ENCODE peak calls at places on chromosome 6, in seven cellular contexts. Z is A673, Y is colonic mucosa, I is Peyer's patch, G is PC-3, X is ovary, B is uterus. H is an unnamed sample.

GRCh38 chr6:45377555-45378323 is at the start of gene SUPT3H:
- DNase-seq in Y (peak), I (peak), G (peak), B (peak), X (peak), Z (peak), H (peak)

GRCh38 chr6:11424395-11425050 is 113.0 kb upstream of the TMEM170B start:
- DNase-seq in X (no peak), Y (no peak), Z (no peak), G (peak), I (no peak), B (no peak), H (no peak)

GRCh38 chr6:135481786-135482369 is 15.7 kb downstream of the AHI1 start:
- DNase-seq in Z (peak), B (no peak), I (no peak), Y (no peak), G (no peak), X (no peak), H (no peak)

GRCh38 chr6:38554700-38555413 is 84.9 kb downstream of the BTBD9 start:
- DNase-seq in Y (no peak), X (no peak), Z (peak), B (no peak), I (no peak), G (peak), H (peak)

GRCh38 chr6:118325220-118325860 is 222.8 kb upstream of the PLN start:
- DNase-seq in Z (no peak), I (no peak), G (peak), X (no peak), B (peak), Y (no peak), H (peak)

GRCh38 chr6:132669690-132670291 is 10.8 kb upstream of the TAAR1 start:
- DNase-seq in B (no peak), X (no peak), I (no peak), G (peak), Z (peak), Y (no peak), H (peak)

GRCh38 chr6:89836637-89837222 is 7.0 kb downstream of the CASP8AP2 start:
- DNase-seq in G (no peak), Y (no peak), B (no peak), I (no peak), X (no peak), Z (no peak), H (no peak)

GRCh38 chr6:30548375-30548774 is 7.9 kb downstream of the GNL1 start:
- DNase-seq in Z (no peak), B (no peak), X (no peak), Y (no peak), I (no peak), G (peak), H (no peak)

GRCh38 chr6:38225766-38226165 is 406.2 kb downstream of the ZFAND3 start:
- DNase-seq in Y (no peak), I (no peak), X (no peak), Z (no peak), G (no peak), B (no peak), H (no peak)

GRCh38 chr6:28683945-28684538 is 158.4 kb downstream of the GPX5 start:
- DNase-seq in X (no peak), Z (peak), I (no peak), G (peak), Y (peak), B (no peak), H (peak)
- TF ChIP-seq CTCF in X (no peak), Z (peak), I (peak), G (peak), Y (peak), B (no peak), H (peak)

GRCh38 chr6:13523826-13524622 is 36.6 kb upstream of the GFOD1 start:
- DNase-seq in G (no peak), Z (no peak), I (no peak), X (no peak), Y (no peak), B (no peak), H (no peak)

GRCh38 chr6:13519839-13520238 is 32.4 kb upstream of the GFOD1 start:
- DNase-seq in Z (no peak), G (no peak), I (no peak), X (no peak), Y (peak), B (no peak), H (no peak)

GRCh38 chr6:13524801-13525508 is 37.6 kb upstream of the GFOD1 start:
- DNase-seq in X (no peak), I (no peak), G (no peak), Y (peak), B (no peak), Z (no peak), H (no peak)

GRCh38 chr6:13526339-13526717 is 38.9 kb upstream of the GFOD1 start:
- DNase-seq in G (no peak), Z (no peak), I (no peak), Y (no peak), B (no peak), X (no peak), H (no peak)

DNA sequence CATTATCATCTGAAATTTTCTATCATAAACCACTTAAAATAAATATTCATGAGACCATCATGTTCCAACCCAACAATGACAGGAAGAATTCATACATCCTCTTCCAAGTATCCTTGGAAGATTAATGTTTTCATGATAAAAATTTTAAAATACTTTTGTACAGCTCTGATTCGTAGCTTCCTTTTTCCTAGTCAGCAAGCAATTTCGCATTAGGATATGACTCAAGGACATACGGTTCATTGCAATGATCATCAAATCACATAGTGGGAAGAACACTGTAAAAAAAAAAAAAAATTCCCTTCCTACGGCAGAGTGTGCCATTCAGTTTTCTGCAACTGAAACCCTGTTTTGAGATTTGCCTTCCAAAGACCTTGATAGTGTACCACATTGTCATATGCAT is 35.2 kb upstream of the GFOD1 start:
- DNase-seq in G (peak), Z (peak), I (no peak), X (no peak), Y (no peak), B (no peak), H (peak)
- H3K27ac ChIP-seq in G (peak), Z (no peak), I (no peak), X (no peak), Y (no peak), B (no peak), H (peak)

DNA sequence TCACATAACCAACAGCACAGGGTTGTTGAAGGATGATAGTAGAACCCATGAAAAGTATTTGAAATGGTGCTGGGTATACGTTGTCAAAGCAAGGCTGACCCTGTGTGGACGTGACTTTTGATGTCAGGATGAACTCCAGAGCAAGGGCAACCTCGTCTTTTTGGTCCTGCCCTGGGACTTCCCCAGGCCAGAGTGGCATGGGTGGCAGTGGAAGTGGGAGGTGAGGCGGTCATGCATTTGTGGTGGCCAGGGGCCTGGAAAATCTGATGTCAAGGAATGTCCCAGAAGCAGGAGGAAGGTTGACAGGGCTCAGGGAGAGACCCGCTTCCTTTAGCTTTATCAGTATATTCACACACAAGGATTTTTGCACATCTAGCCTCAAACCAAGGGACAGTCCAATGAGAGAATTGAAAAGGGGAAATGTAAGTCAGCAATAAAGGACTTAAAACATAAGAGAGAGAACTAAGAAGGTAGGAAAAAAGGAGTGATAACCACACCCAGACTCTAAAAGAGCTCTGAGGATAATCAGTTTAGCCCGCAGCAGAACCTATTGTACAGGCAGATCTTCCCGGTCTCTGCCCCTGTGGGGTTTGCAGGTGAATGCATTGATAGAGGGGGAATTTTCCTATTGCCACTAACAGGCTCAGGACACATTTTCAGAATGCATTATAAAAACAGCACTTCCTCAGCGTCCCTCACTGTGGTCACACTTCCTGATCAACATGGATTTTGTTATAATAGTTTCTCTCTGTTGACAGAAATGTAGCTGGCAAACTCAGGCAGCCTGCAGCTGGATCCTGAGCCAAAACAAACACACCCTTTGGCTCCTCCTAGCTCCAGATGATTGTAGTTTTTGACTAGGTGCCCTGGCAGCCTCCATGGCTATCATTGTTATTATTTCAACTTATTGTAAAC is 98.7 kb upstream of the HDGFL1 start:
- DNase-seq in G (peak), I (no peak), X (peak), Y (peak), Z (peak), B (peak), H (peak)
- TF ChIP-seq CTCF in G (peak), I (no peak), X (peak), Y (no peak), Z (peak), B (peak), H (peak)

GRCh38 chr6:2412731-2413130 is 167.3 kb upstream of the GMDS start:
- DNase-seq in Z (no peak), X (no peak), B (no peak), G (peak), I (no peak), Y (no peak), H (no peak)
- H3K27ac ChIP-seq in Z (no peak), X (no peak), B (no peak), G (no peak), I (no peak), Y (no peak), H (no peak)

GRCh38 chr6:159606786-159607185 is 86.3 kb downstream of the SOD2 start:
- DNase-seq in G (no peak), B (no peak), I (no peak), Z (no peak), Y (no peak), X (no peak), H (no peak)

GRCh38 chr6:159609813-159610212 is 83.2 kb downstream of the SOD2 start:
- DNase-seq in X (no peak), G (no peak), B (no peak), Z (no peak), Y (no peak), I (no peak), H (no peak)

GRCh38 chr6:159604443-159604956 is 88.5 kb downstream of the SOD2 start:
- DNase-seq in G (no peak), B (no peak), I (no peak), Y (no peak), Z (no peak), X (no peak), H (no peak)

GRCh38 chr6:159610881-159611280 is 82.2 kb downstream of the SOD2 start:
- DNase-seq in B (no peak), G (no peak), Y (no peak), I (no peak), X (no peak), Z (no peak), H (no peak)

DNA sequence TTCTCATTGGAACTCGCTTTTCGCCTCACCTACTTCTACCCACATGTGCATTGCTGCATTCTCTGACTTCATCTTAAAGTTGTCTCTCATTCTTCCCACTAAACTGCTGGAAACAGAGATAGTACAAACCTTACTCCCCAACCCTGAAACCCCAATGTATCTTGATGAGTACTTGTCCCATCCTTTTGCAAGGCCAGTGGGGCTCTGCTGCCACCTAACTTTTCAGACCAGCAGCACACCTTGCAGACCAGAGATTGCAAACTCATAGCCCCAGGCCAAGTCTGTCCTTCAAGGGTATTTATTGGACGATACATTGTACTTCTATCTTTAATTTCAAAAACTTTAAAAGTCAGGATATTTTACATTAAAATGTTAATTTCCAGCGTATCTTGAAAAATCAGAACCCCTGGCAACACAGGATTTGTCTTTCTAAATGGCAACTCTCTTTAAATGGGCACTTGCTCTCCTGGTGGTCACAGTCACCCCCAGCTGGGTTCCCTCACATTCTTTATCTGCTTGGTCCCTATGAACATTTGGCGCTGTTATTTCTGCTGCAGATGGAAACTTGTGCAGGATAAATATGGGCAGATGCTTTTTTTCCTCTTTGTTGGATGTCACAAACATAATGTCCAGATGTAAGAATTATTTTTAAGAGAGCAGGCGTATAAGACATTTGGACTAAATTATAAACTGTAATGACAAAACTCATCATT is 83.9 kb downstream of the SOD2 start:
- DNase-seq in X (no peak), B (no peak), G (peak), Y (no peak), Z (peak), I (no peak), H (peak)
- TF ChIP-seq CTCF in X (no peak), B (no peak), G (peak), Y (no peak), Z (peak), I (no peak), H (peak)

GRCh38 chr6:144347447-144347758 is 62.3 kb downstream of the UTRN start:
- DNase-seq in Z (no peak), I (no peak), B (no peak), X (no peak), Y (no peak), G (no peak), H (no peak)
- H3K27ac ChIP-seq in Z (peak), I (peak), B (peak), X (no peak), Y (no peak), G (peak), H (peak)

GRCh38 chr6:6564154-6564553 is 24.4 kb upstream of the LY86 start:
- DNase-seq in I (no peak), Y (no peak), G (no peak), X (no peak), Z (no peak), B (no peak), H (no peak)

GRCh38 chr6:6557871-6558270 is 30.6 kb upstream of the LY86 start:
- DNase-seq in G (no peak), Z (no peak), X (no peak), B (no peak), I (no peak), Y (no peak), H (peak)

GRCh38 chr6:6557504-6557839 is 31.0 kb upstream of the LY86 start:
- DNase-seq in B (no peak), Y (no peak), Z (no peak), G (no peak), X (no peak), I (no peak), H (no peak)

GRCh38 chr6:6559994-6560393 is 28.5 kb upstream of the LY86 start:
- DNase-seq in X (no peak), Z (no peak), B (no peak), Y (no peak), I (no peak), G (no peak), H (no peak)

GRCh38 chr6:6560909-6561308 is 27.6 kb upstream of the LY86 start:
- DNase-seq in B (no peak), I (no peak), Y (no peak), Z (no peak), G (peak), X (no peak), H (no peak)
- TF ChIP-seq CTCF in B (no peak), I (no peak), Y (no peak), Z (no peak), G (peak), X (no peak), H (no peak)

H was measured in RWPE1.